ENCODE peak calls at places on chromosomes 6 and 20, in five cellular contexts. I, R, H, F and W are unnamed samples.

GRCh38 chr20:59387891-59388290 is 87.5 kb downstream of the EDN3 start:
- DNase-seq in I (no peak), R (no peak), H (no peak), F (no peak), W (no peak)

GRCh38 chr6:16181429-16182359 is 52.8 kb downstream of the MYLIP start:
- DNase-seq in I (no peak), R (no peak), H (no peak), F (no peak), W (no peak)

GRCh38 chr6:107670792-107671199 is 153.3 kb downstream of the SCML4 start:
- DNase-seq in I (no peak), R (no peak), H (peak; percentile 44), F (no peak), W (no peak)

GRCh38 chr20:59812286-59813125 is 120.9 kb downstream of the SYCP2 start:
- DNase-seq in I (no peak), R (no peak), H (no peak), F (no peak), W (no peak)

GRCh38 chr6:72784071-72784470 is 162.2 kb downstream of the KCNQ5 start:
- DNase-seq in I (no peak), R (no peak), H (peak; percentile 73), F (no peak), W (no peak)

GRCh38 chr6:168124921-168125320 is 45.9 kb upstream of the FRMD1 start:
- DNase-seq in I (no peak), R (no peak), H (no peak), F (no peak), W (no peak)

GRCh38 chr6:147099974-147100373 is 104.2 kb upstream of the STXBP5 start:
- DNase-seq in I (no peak), R (peak; percentile 71), H (peak; percentile 92), F (no peak), W (no peak)

GRCh38 chr6:56693246-56693607 is 50.5 kb upstream of the DST start:
- DNase-seq in I (no peak), R (no peak), H (peak; percentile 94), F (peak; percentile 38), W (no peak)

GRCh38 chr6:47343631-47344421 is 34.1 kb upstream of the TNFRSF21 start:
- DNase-seq in I (no peak), R (no peak), H (no peak), F (no peak), W (no peak)

GRCh38 chr20:13736792-13737191 is 47.9 kb downstream of the ESF1 start:
- DNase-seq in I (no peak), R (no peak), H (peak; percentile 79), F (no peak), W (no peak)

GRCh38 chr6:165055231-165055630 is 254.2 kb downstream of the C6orf118 start:
- DNase-seq in I (no peak), R (peak; percentile 65), H (peak; percentile 29), F (no peak), W (no peak)

DNA sequence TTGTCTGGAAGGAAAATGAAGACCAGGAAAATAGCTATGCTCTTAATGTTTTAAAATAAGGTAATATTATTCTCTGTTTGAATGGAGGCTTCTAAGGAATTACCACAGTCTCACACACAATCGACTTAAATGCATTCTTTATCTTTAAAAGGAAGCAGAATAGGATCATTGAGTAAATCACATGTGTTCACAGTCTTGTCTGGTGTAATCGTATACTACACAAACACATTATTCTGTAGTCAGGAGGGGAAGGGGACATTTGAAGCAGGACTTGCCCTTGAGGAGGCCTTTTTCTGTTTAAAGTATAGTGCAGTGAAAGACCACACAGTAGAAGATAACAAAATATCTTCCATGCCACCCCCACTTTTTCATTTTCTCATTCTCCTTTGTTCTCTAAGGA is 20.6 kb upstream of the REV3L start:
- DNase-seq in I (no peak), R (no peak), H (peak; percentile 25), F (no peak), W (no peak)
- H3K27ac ChIP-seq in I (no peak overlapping the region), R (no peak overlapping the region), H (no peak overlapping the region), F (no peak overlapping the region), W (no peak overlapping the region)

DNA sequence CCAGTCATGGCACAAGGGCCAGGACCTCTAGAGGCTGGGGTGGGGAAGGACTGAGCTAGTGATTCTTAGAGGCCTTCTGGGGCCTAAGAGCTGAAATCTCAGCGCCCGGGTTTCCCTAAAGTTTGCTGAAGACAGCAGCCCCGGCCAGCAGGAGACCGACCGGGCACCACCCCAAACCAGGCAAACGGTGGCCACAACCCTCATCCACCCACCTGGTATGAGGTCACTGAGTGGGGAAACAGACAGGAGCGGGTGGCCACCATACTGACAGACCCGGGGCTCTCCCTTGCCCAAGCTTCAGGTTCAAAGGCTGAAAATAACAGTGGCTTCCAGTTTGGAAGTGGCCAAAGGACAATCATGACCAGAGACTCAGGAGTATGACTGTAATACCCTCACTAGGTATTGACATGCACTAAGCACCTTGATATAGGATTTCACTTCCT is 35.0 kb upstream of the ID1 start:
- DNase-seq in I (no peak), R (no peak), H (peak; percentile 20), F (no peak), W (no peak)
- H3K27ac ChIP-seq in I (no peak overlapping the region), R (peak overlapping the region; percentile 55), H (peak overlapping the region; percentile 63), F (peak overlapping the region; percentile 96), W (peak overlapping the region; percentile 86)

GRCh38 chr20:51636123-51636522 is 93.6 kb upstream of the NFATC2 start:
- DNase-seq in I (no peak), R (no peak), H (peak; percentile 71), F (no peak), W (no peak)

GRCh38 chr20:51635680-51636079 is 93.2 kb upstream of the NFATC2 start:
- DNase-seq in I (no peak), R (peak; percentile 54), H (no peak), F (no peak), W (no peak)

GRCh38 chr20:51634877-51635276 is 92.4 kb upstream of the NFATC2 start:
- DNase-seq in I (no peak), R (no peak), H (no peak), F (no peak), W (no peak)

GRCh38 chr20:51633430-51633829 is 90.9 kb upstream of the NFATC2 start:
- DNase-seq in I (no peak), R (no peak), H (no peak), F (no peak), W (no peak)

GRCh38 chr20:51634257-51634656 is 91.7 kb upstream of the NFATC2 start:
- DNase-seq in I (no peak), R (no peak), H (no peak), F (no peak), W (no peak)
- H3K27ac ChIP-seq in I (no peak overlapping the region), R (no peak overlapping the region), H (no peak overlapping the region), F (peak overlapping the region; percentile 19), W (no peak overlapping the region)

DNA sequence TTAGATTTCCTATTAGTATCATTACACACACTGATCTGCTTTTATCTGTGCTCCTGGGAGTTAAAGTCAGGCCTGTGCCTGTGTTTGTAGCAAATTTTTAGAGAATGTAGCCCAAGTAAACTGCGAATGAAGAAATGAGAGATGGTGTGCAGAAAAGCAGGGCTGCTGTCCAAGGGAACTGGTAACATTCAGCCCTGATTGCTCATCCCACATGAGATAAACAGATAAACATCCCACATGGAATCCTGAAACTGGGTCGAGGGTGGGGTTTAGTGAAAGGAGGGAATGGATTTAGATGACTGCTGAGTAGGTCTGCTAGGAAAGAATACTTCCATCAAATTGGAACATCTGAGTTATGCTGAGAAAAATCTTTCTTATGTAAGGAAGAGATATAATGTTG is 69.1 kb downstream of the GRIK2 start:
- DNase-seq in I (no peak), R (no peak), H (peak; percentile 19), F (no peak), W (no peak)
- H3K27ac ChIP-seq in I (no peak overlapping the region), R (no peak overlapping the region), H (no peak overlapping the region), F (no peak overlapping the region), W (no peak overlapping the region)

DNA sequence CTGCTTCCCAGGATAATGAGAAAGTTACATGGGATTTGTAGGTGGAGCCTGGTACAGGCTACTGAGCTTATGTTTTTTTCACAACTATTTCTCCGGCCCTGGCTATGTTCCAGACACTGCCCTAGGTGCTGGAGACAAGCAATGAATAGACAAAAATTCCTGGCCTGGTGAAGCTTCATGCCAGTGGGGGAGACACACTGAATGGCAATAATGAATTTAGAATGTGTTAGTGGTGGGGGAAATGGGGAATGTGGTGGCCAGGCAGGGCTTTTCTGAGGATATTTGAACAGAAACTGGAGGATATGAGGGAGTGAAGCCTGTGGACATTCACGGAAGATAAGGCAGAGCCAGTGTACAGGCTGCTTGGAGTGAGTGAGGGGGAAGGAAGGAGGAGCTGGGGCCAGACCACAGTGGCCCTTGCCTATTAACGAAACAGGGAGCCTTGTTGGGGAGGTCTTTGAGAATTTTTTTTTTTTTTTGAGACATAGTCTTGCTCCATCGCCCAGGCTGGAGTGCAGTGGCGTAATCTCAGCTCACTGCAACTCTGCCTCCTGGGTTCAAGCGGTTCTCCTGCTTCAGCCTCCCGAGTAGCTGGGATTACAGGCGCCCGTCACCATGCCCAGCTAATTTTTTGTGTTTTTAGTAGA is 6.6 kb downstream of the FOXS1 start:
- DNase-seq in I (no peak), R (no peak), H (no peak), F (no peak), W (no peak)
- H3K27ac ChIP-seq in I (no peak overlapping the region), R (no peak overlapping the region), H (no peak overlapping the region), F (peak overlapping the region; percentile 99), W (no peak overlapping the region)

GRCh38 chr6:97215157-97215769 is 67.8 kb downstream of the MMS22L start:
- DNase-seq in I (no peak), R (peak; percentile 11), H (peak; percentile 77), F (no peak), W (no peak)
- H3K27ac ChIP-seq in I (no peak overlapping the region), R (no peak overlapping the region), H (peak overlapping the region; percentile 31), F (no peak overlapping the region), W (no peak overlapping the region)

DNA sequence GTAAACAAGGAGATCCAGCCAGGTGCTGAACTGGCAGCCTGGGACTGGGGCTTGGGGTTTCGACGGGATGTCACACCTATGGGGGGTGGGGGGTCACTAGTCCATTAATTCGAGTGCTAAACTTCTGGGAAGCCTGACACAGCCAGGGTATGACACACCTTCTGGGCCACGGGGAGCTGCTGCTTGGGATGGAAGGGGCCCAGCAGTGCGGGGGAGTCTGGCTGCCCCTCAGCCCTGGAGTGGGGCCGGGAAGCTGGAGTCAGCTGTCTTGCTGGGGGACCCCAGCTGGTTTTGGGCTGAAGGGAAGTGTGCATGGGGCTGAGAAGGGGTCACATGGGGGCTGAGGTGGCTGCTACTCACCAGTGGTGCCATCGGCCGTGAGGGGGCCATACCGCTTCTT is 27.5 kb downstream of the TNXB start:
- DNase-seq in I (no peak), R (peak; percentile 70), H (no peak), F (no peak), W (no peak)
- H3K27ac ChIP-seq in I (no peak overlapping the region), R (peak overlapping the region; percentile 36), H (peak overlapping the region; percentile 89), F (peak overlapping the region; percentile 75), W (no peak overlapping the region)

DNA sequence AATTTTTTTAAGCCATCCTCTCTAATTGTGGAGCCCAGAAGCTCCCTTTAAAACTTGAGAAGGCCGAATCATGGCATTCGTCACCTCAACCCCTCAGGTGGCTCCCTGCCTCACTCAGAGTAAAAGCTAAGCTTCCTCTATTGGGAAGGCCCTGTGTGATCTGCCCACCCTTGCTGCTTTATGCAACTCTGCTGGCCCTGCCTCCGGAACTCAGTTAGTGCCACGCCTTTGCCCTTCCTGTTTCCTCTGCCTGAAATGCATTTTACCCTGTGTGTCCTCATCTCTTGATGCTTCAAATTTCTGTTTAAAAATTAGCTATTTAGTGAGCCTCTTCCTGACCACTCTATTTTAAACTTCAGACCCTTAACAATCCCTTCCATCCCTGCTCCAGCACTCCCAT is 5.7 kb downstream of the PACRG start:
- DNase-seq in I (no peak), R (no peak), H (no peak), F (no peak), W (no peak)
- H3K27ac ChIP-seq in I (no peak overlapping the region), R (no peak overlapping the region), H (no peak overlapping the region), F (no peak overlapping the region), W (no peak overlapping the region)

GRCh38 chr20:51183443-51183842 is 160.5 kb upstream of the KCNG1 start:
- DNase-seq in I (no peak), R (no peak), H (no peak), F (no peak), W (no peak)
- H3K27ac ChIP-seq in I (no peak overlapping the region), R (no peak overlapping the region), H (no peak overlapping the region), F (no peak overlapping the region), W (no peak overlapping the region)